ENCODE peak calls at places on chromosomes 6 and 20, in five cellular contexts. One of them, this sample, is unnamed.

GRCh38 chr6:53322188-53323029 is 26.3 kb downstream of the ELOVL5 start:
- DNase-seq in HS-5: no peak
- DNase-seq in cardiac fibroblast: no peak
- DNase-seq in NCI-H2081 treated with DMSO at 0.1 percent for 48 hours: no peak
- DNase-seq in adrenal gland: no peak
- DNase-seq in this sample: no peak

GRCh38 chr6:26412225-26412624 is 10.2 kb downstream of the BTN3A1 start:
- DNase-seq in NCI-H2081 treated with DMSO at 0.1 percent for 48 hours: no peak
- DNase-seq in adrenal gland: no peak
- DNase-seq in cardiac fibroblast: no peak
- DNase-seq in HS-5: no peak
- DNase-seq in this sample: no peak

GRCh38 chr6:104613416-104614001 is 246.2 kb downstream of the HACE1 start:
- DNase-seq in cardiac fibroblast: peak
- DNase-seq in HS-5: no peak
- DNase-seq in NCI-H2081 treated with DMSO at 0.1 percent for 48 hours: no peak
- DNase-seq in adrenal gland: no peak
- DNase-seq in this sample: no peak

GRCh38 chr6:162621246-162621645 is 106.3 kb downstream of the PRKN start:
- DNase-seq in NCI-H2081 treated with DMSO at 0.1 percent for 48 hours: no peak
- DNase-seq in HS-5: peak
- DNase-seq in cardiac fibroblast: peak
- DNase-seq in adrenal gland: peak
- DNase-seq in this sample: peak

GRCh38 chr6:146543940-146544661 is 468 bp downstream of the RAB32 start:
- DNase-seq in cardiac fibroblast: peak
- DNase-seq in adrenal gland: peak
- DNase-seq in HS-5: no peak
- DNase-seq in NCI-H2081 treated with DMSO at 0.1 percent for 48 hours: no peak
- DNase-seq in this sample: peak

GRCh38 chr20:63295846-63296245 is 2.9 kb downstream of the COL20A1 start:
- DNase-seq in adrenal gland: no peak
- DNase-seq in HS-5: no peak
- DNase-seq in cardiac fibroblast: no peak
- DNase-seq in NCI-H2081 treated with DMSO at 0.1 percent for 48 hours: no peak
- DNase-seq in this sample: no peak

GRCh38 chr6:37704066-37704465 is 6.4 kb upstream of the MDGA1 start:
- DNase-seq in HS-5: no peak
- DNase-seq in adrenal gland: no peak
- DNase-seq in NCI-H2081 treated with DMSO at 0.1 percent for 48 hours: no peak
- DNase-seq in cardiac fibroblast: no peak
- DNase-seq in this sample: no peak

GRCh38 chr6:120576061-120576460 is 758.2 kb downstream of the TBC1D32 start:
- DNase-seq in HS-5: no peak
- DNase-seq in NCI-H2081 treated with DMSO at 0.1 percent for 48 hours: no peak
- DNase-seq in cardiac fibroblast: no peak
- DNase-seq in adrenal gland: no peak
- DNase-seq in this sample: no peak

GRCh38 chr6:128327890-128328289 is 192.5 kb downstream of the PTPRK start:
- DNase-seq in cardiac fibroblast: peak
- DNase-seq in adrenal gland: no peak
- DNase-seq in NCI-H2081 treated with DMSO at 0.1 percent for 48 hours: no peak
- DNase-seq in HS-5: no peak
- DNase-seq in this sample: peak